ENCODE peak calls at places on chromosomes 5 and 9, in eight cellular contexts. One of them, this sample, is unnamed.

GRCh38 chr9:98099898-98100297 is 19.1 kb downstream of the TRIM14 start:
- DNase-seq in HCT116: no peak
- DNase-seq in heart left ventricle: no peak
- DNase-seq in esophagus squamous epithelium: no peak
- DNase-seq in adrenal gland: peak; percentile 43
- DNase-seq in body of pancreas: no peak
- DNase-seq in endothelial cell of umbilical vein: no peak
- DNase-seq in ovary: no peak
- DNase-seq in this sample: no peak

GRCh38 chr5:180644825-180645608 is 4.4 kb downstream of the FLT4 start:
- DNase-seq in ovary: no peak
- DNase-seq in HCT116: no peak
- DNase-seq in adrenal gland: peak; percentile 70
- DNase-seq in heart left ventricle: no peak
- DNase-seq in endothelial cell of umbilical vein: peak; percentile 93
- DNase-seq in body of pancreas: no peak
- DNase-seq in esophagus squamous epithelium: no peak
- DNase-seq in this sample: no peak

GRCh38 chr5:78287833-78288232 is 6.7 kb downstream of the AP3B1 start:
- DNase-seq in heart left ventricle: no peak
- DNase-seq in esophagus squamous epithelium: no peak
- DNase-seq in body of pancreas: peak; percentile 17
- DNase-seq in adrenal gland: peak; percentile 63
- DNase-seq in HCT116: peak; percentile 23
- DNase-seq in endothelial cell of umbilical vein: peak; percentile 34
- DNase-seq in ovary: no peak
- DNase-seq in this sample: no peak

GRCh38 chr9:16282216-16282615 is 588.3 kb downstream of the BNC2 start:
- DNase-seq in endothelial cell of umbilical vein: no peak
- DNase-seq in esophagus squamous epithelium: no peak
- DNase-seq in heart left ventricle: no peak
- DNase-seq in HCT116: no peak
- DNase-seq in ovary: no peak
- DNase-seq in body of pancreas: no peak
- DNase-seq in adrenal gland: no peak
- DNase-seq in this sample: no peak

GRCh38 chr5:53191766-53192165 is 82.2 kb upstream of the MOCS2 start:
- DNase-seq in esophagus squamous epithelium: no peak
- DNase-seq in heart left ventricle: no peak
- DNase-seq in body of pancreas: no peak
- DNase-seq in endothelial cell of umbilical vein: no peak
- DNase-seq in ovary: no peak
- DNase-seq in HCT116: no peak
- DNase-seq in adrenal gland: no peak
- DNase-seq in this sample: no peak

GRCh38 chr5:96297867-96298266 is 135.2 kb downstream of the PCSK1 start:
- DNase-seq in esophagus squamous epithelium: no peak
- DNase-seq in endothelial cell of umbilical vein: no peak
- DNase-seq in heart left ventricle: no peak
- DNase-seq in ovary: no peak
- DNase-seq in HCT116: no peak
- DNase-seq in body of pancreas: peak; percentile 49
- DNase-seq in adrenal gland: no peak
- DNase-seq in this sample: no peak

GRCh38 chr5:174843263-174844250 is 119.2 kb downstream of the MSX2 start:
- DNase-seq in heart left ventricle: peak; percentile 52
- DNase-seq in HCT116: no peak
- DNase-seq in endothelial cell of umbilical vein: no peak
- DNase-seq in ovary: no peak
- DNase-seq in adrenal gland: no peak
- DNase-seq in esophagus squamous epithelium: no peak
- DNase-seq in body of pancreas: no peak
- DNase-seq in this sample: no peak

GRCh38 chr9:93205045-93205768 is 21.3 kb downstream of the WNK2 start:
- DNase-seq in endothelial cell of umbilical vein: no peak
- DNase-seq in esophagus squamous epithelium: no peak
- DNase-seq in ovary: peak; percentile 55
- DNase-seq in heart left ventricle: peak; percentile 89
- DNase-seq in body of pancreas: peak; percentile 63
- DNase-seq in HCT116: no peak
- DNase-seq in adrenal gland: peak; percentile 67
- DNase-seq in this sample: peak; percentile 43

GRCh38 chr9:37392272-37392671 is 30.2 kb upstream of the GRHPR start:
- DNase-seq in heart left ventricle: no peak
- DNase-seq in HCT116: no peak
- DNase-seq in adrenal gland: no peak
- DNase-seq in body of pancreas: no peak
- DNase-seq in ovary: no peak
- DNase-seq in endothelial cell of umbilical vein: no peak
- DNase-seq in esophagus squamous epithelium: no peak
- DNase-seq in this sample: no peak

GRCh38 chr5:126182901-126183695 is 240.1 kb upstream of the GRAMD2B start:
- DNase-seq in esophagus squamous epithelium: no peak
- DNase-seq in body of pancreas: no peak
- DNase-seq in ovary: no peak
- DNase-seq in adrenal gland: no peak
- DNase-seq in heart left ventricle: peak; percentile 33
- DNase-seq in HCT116: no peak
- DNase-seq in endothelial cell of umbilical vein: no peak
- DNase-seq in this sample: no peak

GRCh38 chr9:14346301-14346721 is 32.4 kb upstream of the NFIB start:
- DNase-seq in ovary: no peak
- DNase-seq in esophagus squamous epithelium: no peak
- DNase-seq in endothelial cell of umbilical vein: no peak
- DNase-seq in body of pancreas: peak; percentile 28
- DNase-seq in heart left ventricle: peak; percentile 52
- DNase-seq in adrenal gland: no peak
- DNase-seq in HCT116: no peak
- DNase-seq in this sample: no peak

GRCh38 chr9:14349141-14349817 is 35.3 kb upstream of the NFIB start:
- DNase-seq in esophagus squamous epithelium: no peak
- DNase-seq in heart left ventricle: no peak
- DNase-seq in body of pancreas: no peak
- DNase-seq in adrenal gland: no peak
- DNase-seq in endothelial cell of umbilical vein: peak; percentile 37
- DNase-seq in ovary: no peak
- DNase-seq in HCT116: no peak
- DNase-seq in this sample: no peak

GRCh38 chr9:14346826-14347407 is 33.0 kb upstream of the NFIB start:
- DNase-seq in body of pancreas: no peak
- DNase-seq in ovary: no peak
- DNase-seq in endothelial cell of umbilical vein: no peak
- DNase-seq in heart left ventricle: peak; percentile 49
- DNase-seq in adrenal gland: no peak
- DNase-seq in esophagus squamous epithelium: no peak
- DNase-seq in HCT116: no peak
- DNase-seq in this sample: no peak

GRCh38 chr9:14348241-14349140 is 34.5 kb upstream of the NFIB start:
- DNase-seq in endothelial cell of umbilical vein: peak; percentile 52
- DNase-seq in body of pancreas: no peak
- DNase-seq in esophagus squamous epithelium: no peak
- DNase-seq in adrenal gland: no peak
- DNase-seq in HCT116: no peak
- DNase-seq in ovary: no peak
- DNase-seq in heart left ventricle: peak; percentile 49
- DNase-seq in this sample: no peak

GRCh38 chr9:14347408-14348224 is 33.7 kb upstream of the NFIB start:
- DNase-seq in HCT116: no peak
- DNase-seq in esophagus squamous epithelium: no peak
- DNase-seq in ovary: no peak
- DNase-seq in adrenal gland: no peak
- DNase-seq in endothelial cell of umbilical vein: peak; percentile 60
- DNase-seq in body of pancreas: peak; percentile 36
- DNase-seq in heart left ventricle: peak; percentile 69
- DNase-seq in this sample: no peak
- TF ChIP-seq POLR2A in HCT116: no peak
- TF ChIP-seq POLR2A in esophagus squamous epithelium: no peak
- TF ChIP-seq POLR2A in ovary: no peak
- TF ChIP-seq POLR2A in adrenal gland: no peak
- TF ChIP-seq POLR2A in endothelial cell of umbilical vein: peak; percentile 31
- TF ChIP-seq POLR2A in body of pancreas: no peak
- TF ChIP-seq POLR2A in heart left ventricle: no peak
- TF ChIP-seq POLR2A in this sample: no peak

GRCh38 chr5:73307645-73308346 is 134.8 kb downstream of the TMEM174 start:
- DNase-seq in adrenal gland: no peak
- DNase-seq in body of pancreas: no peak
- DNase-seq in endothelial cell of umbilical vein: no peak
- DNase-seq in heart left ventricle: no peak
- DNase-seq in HCT116: no peak
- DNase-seq in ovary: no peak
- DNase-seq in esophagus squamous epithelium: no peak
- DNase-seq in this sample: no peak
- TF ChIP-seq POLR2A in adrenal gland: no peak
- TF ChIP-seq POLR2A in body of pancreas: no peak
- TF ChIP-seq POLR2A in endothelial cell of umbilical vein: no peak
- TF ChIP-seq POLR2A in heart left ventricle: no peak
- TF ChIP-seq POLR2A in HCT116: no peak
- TF ChIP-seq POLR2A in ovary: no peak
- TF ChIP-seq POLR2A in esophagus squamous epithelium: no peak
- TF ChIP-seq POLR2A in this sample: no peak

GRCh38 chr5:155844541-155844940 is 482.4 kb upstream of the SGCD start:
- DNase-seq in adrenal gland: no peak
- DNase-seq in HCT116: no peak
- DNase-seq in endothelial cell of umbilical vein: no peak
- DNase-seq in ovary: no peak
- DNase-seq in heart left ventricle: no peak
- DNase-seq in esophagus squamous epithelium: no peak
- DNase-seq in body of pancreas: no peak
- DNase-seq in this sample: no peak

DNA sequence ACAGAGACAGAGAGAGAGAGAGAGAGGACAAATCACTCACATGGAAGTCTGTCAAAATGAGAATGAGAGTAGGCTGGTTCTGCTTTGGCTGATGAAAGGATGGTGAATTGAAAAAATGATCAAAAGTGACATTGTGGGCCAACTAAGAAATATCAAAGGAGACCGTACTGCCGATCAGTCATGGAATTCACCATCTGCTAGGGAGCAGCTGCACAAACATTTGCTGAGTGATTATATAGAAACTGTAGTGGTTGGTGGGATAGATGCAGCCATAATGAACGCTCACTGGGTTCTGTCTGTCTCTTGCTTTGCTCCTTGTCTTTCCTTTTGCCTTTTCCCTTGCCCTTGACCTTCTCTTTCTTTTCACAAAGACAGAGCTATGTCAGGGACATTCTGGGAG is 476.6 kb upstream of the SGCD start:
- DNase-seq in adrenal gland: no peak
- DNase-seq in HCT116: no peak
- DNase-seq in heart left ventricle: no peak
- DNase-seq in body of pancreas: no peak
- DNase-seq in ovary: no peak
- DNase-seq in esophagus squamous epithelium: no peak
- DNase-seq in endothelial cell of umbilical vein: no peak
- DNase-seq in this sample: no peak
- TF ChIP-seq POLR2A in adrenal gland: no peak
- TF ChIP-seq POLR2A in HCT116: no peak
- TF ChIP-seq POLR2A in heart left ventricle: no peak
- TF ChIP-seq POLR2A in body of pancreas: no peak
- TF ChIP-seq POLR2A in ovary: no peak
- TF ChIP-seq POLR2A in esophagus squamous epithelium: no peak
- TF ChIP-seq POLR2A in endothelial cell of umbilical vein: no peak
- TF ChIP-seq POLR2A in this sample: no peak

GRCh38 chr9:20640331-20641187 is 18.3 kb upstream of the MLLT3 start:
- DNase-seq in ovary: peak; percentile 50
- DNase-seq in heart left ventricle: peak; percentile 74
- DNase-seq in esophagus squamous epithelium: no peak
- DNase-seq in body of pancreas: peak; percentile 46
- DNase-seq in endothelial cell of umbilical vein: peak; percentile 8
- DNase-seq in HCT116: no peak
- DNase-seq in adrenal gland: peak; percentile 90
- DNase-seq in this sample: peak; percentile 68
- TF ChIP-seq POLR2A in ovary: no peak
- TF ChIP-seq POLR2A in heart left ventricle: no peak
- TF ChIP-seq POLR2A in esophagus squamous epithelium: no peak
- TF ChIP-seq POLR2A in body of pancreas: no peak
- TF ChIP-seq POLR2A in endothelial cell of umbilical vein: no peak
- TF ChIP-seq POLR2A in HCT116: no peak
- TF ChIP-seq POLR2A in adrenal gland: no peak
- TF ChIP-seq POLR2A in this sample: no peak

DNA sequence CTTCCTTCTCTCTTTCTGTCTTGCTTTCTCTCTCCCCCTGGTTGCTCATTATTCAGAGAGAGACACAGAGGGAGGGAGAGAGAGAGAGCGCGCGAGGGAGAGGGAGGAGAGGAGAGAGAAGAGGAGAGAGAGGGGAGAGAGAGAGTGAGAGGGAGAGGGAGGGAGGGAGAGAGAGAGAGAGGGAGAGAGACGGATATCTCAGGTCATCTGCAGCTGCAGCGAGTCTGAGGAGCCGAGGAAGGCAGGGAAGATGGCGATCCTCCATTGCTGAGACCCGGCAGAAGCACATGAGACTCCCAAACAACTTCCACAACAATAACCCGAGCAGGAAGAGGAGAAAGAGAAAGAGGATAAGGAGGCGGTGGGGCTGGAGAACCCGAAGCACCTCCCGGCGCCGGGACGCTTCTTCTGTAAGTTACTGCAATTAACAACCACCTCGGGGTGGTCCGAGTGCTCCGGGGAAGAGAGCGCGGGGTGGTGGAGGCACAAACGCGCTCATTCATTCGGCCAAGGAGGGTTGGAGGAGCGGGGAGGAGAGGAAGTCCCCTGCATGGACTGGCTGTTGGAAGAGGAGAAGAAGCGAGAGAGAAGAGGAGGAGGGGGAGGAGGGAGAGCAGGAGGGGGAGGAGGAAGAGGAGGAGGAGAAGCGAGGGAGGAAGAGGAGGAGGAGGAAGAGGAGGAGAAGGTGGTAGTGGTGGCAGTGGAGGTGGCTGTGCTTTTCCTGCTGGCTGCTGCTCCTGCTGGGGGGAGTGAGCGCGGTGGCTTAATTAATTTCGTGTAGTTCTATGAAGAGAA is at the start of gene ZNF462:
- DNase-seq in body of pancreas: peak; percentile 31
- DNase-seq in HCT116: no peak
- DNase-seq in ovary: peak; percentile 70
- DNase-seq in endothelial cell of umbilical vein: peak; percentile 66
- DNase-seq in esophagus squamous epithelium: no peak
- DNase-seq in adrenal gland: peak; percentile 85
- DNase-seq in heart left ventricle: peak; percentile 68
- DNase-seq in this sample: no peak
- TF ChIP-seq POLR2A in body of pancreas: no peak
- TF ChIP-seq POLR2A in HCT116: no peak
- TF ChIP-seq POLR2A in ovary: peak; percentile 35
- TF ChIP-seq POLR2A in endothelial cell of umbilical vein: peak; percentile 74
- TF ChIP-seq POLR2A in esophagus squamous epithelium: no peak
- TF ChIP-seq POLR2A in adrenal gland: peak; percentile 56
- TF ChIP-seq POLR2A in heart left ventricle: no peak
- TF ChIP-seq POLR2A in this sample: no peak

GRCh38 chr9:109354190-109354589 is 33.3 kb upstream of the EPB41L4B start:
- DNase-seq in ovary: no peak
- DNase-seq in endothelial cell of umbilical vein: no peak
- DNase-seq in esophagus squamous epithelium: no peak
- DNase-seq in body of pancreas: no peak
- DNase-seq in heart left ventricle: no peak
- DNase-seq in HCT116: no peak
- DNase-seq in adrenal gland: no peak
- DNase-seq in this sample: no peak
- TF ChIP-seq POLR2A in ovary: no peak
- TF ChIP-seq POLR2A in endothelial cell of umbilical vein: no peak
- TF ChIP-seq POLR2A in esophagus squamous epithelium: no peak
- TF ChIP-seq POLR2A in body of pancreas: no peak
- TF ChIP-seq POLR2A in heart left ventricle: no peak
- TF ChIP-seq POLR2A in HCT116: no peak
- TF ChIP-seq POLR2A in adrenal gland: no peak
- TF ChIP-seq POLR2A in this sample: no peak